ENCODE peak calls at places on chromosomes 12 and 14, in ten cellular contexts. Y is MM.1S; J is CD4-positive, alpha-beta T cell; H is neuronal stem cell; G is suprapubic skin; I is Panc1; L is uterus; K is transverse colon; Q is esophagus squamous epithelium; C is caudate nucleus. V is an unnamed sample.

GRCh38 chr12:39723831-39724230 is 104.2 kb upstream of the ABCD2 start:
- DNase-seq in I (no peak), L (no peak), H (no peak), C (no peak), K (no peak), Y (no peak), G (no peak), J (no peak), Q (no peak), V (no peak)

GRCh38 chr12:96786808-96787207 is 120.2 kb upstream of the NEDD1 start:
- DNase-seq in Y (no peak), C (no peak), J (no peak), G (no peak), L (no peak), Q (no peak), K (no peak), H (no peak), I (no peak), V (no peak)

GRCh38 chr12:95674631-95675030 is 115.9 kb downstream of the NTN4 start:
- DNase-seq in I (no peak), K (no peak), J (no peak), Q (no peak), C (no peak), H (no peak), G (no peak), Y (no peak), L (no peak), V (no peak)

GRCh38 chr12:111363578-111363977 is 5.3 kb downstream of the PHETA1 start:
- DNase-seq in C (no peak), L (no peak), I (no peak), Q (no peak), H (no peak), J (no peak), Y (no peak), K (no peak), G (no peak), V (no peak)

GRCh38 chr14:58362798-58363412 is 32.8 kb upstream of the TOMM20L start:
- DNase-seq in K (no peak), J (no peak), C (no peak), Y (peak), H (no peak), L (no peak), G (no peak), I (peak), Q (no peak), V (no peak)

GRCh38 chr12:28313631-28314030 is 123.4 kb downstream of the CCDC91 start:
- DNase-seq in I (no peak), C (no peak), H (no peak), Q (no peak), K (no peak), J (no peak), G (no peak), L (no peak), Y (no peak), V (no peak)

GRCh38 chr12:105945935-105946334 is 192.8 kb downstream of the NUAK1 start:
- DNase-seq in G (no peak), K (no peak), H (no peak), Y (no peak), J (no peak), I (no peak), C (no peak), Q (no peak), L (no peak), V (no peak)

GRCh38 chr14:81298911-81299310 is 78.2 kb upstream of the GTF2A1 start:
- DNase-seq in K (no peak), J (no peak), L (no peak), I (no peak), G (no peak), H (no peak), Q (no peak), Y (no peak), C (no peak), V (no peak)

GRCh38 chr12:89411846-89412245 is 59.5 kb upstream of the DUSP6 start:
- DNase-seq in J (no peak), I (no peak), Q (no peak), L (no peak), C (no peak), Y (no peak), H (no peak), G (no peak), K (no peak), V (no peak)

GRCh38 chr12:121783771-121784170 is 9.7 kb downstream of the RHOF start:
- DNase-seq in Q (no peak), L (no peak), J (no peak), G (no peak), H (no peak), K (peak), I (no peak), Y (no peak), C (no peak), V (no peak)

GRCh38 chr12:98754095-98754494 is 109.0 kb downstream of the APAF1 start:
- DNase-seq in J (no peak), C (peak), Y (no peak), K (no peak), L (no peak), H (no peak), G (no peak), I (no peak), Q (no peak), V (no peak)

GRCh38 chr12:55760663-55761062 is 17.7 kb downstream of the GDF11 start:
- DNase-seq in Y (no peak), K (no peak), G (no peak), Q (no peak), H (no peak), C (no peak), L (no peak), J (no peak), I (no peak), V (no peak)

GRCh38 chr12:103580026-103580425 is 7.0 kb upstream of the STAB2 start:
- DNase-seq in G (no peak), K (no peak), Q (no peak), H (no peak), Y (no peak), L (peak), J (no peak), C (no peak), I (no peak), V (no peak)

GRCh38 chr12:68358532-68359485 is 26.6 kb upstream of the MDM1 start:
- DNase-seq in Y (peak), G (no peak), I (peak), L (peak), J (peak), H (peak), K (peak), Q (no peak), C (peak), V (no peak)

GRCh38 chr12:107079172-107080011 is 14.0 kb downstream of the CRY1 start:
- DNase-seq in C (no peak), J (no peak), L (no peak), Y (peak), H (no peak), Q (no peak), I (no peak), G (no peak), K (no peak), V (no peak)

GRCh38 chr12:94139816-94140215 is 8.6 kb upstream of the PLXNC1 start:
- DNase-seq in Q (no peak), L (no peak), H (no peak), K (no peak), C (no peak), I (no peak), Y (no peak), J (no peak), G (no peak), V (no peak)

GRCh38 chr12:24244801-24245200 is 295.3 kb upstream of the SOX5 start:
- DNase-seq in K (no peak), C (no peak), G (no peak), I (no peak), H (no peak), J (no peak), L (no peak), Q (no peak), Y (no peak), V (no peak)

GRCh38 chr14:105021656-105022275 is 883 bp upstream of the CDCA4 start:
- DNase-seq in C (peak), K (peak), Q (no peak), H (no peak), L (peak), I (no peak), Y (peak), J (no peak), G (no peak), V (no peak)

GRCh38 chr14:21025374-21026151 is 702 bp upstream of the NDRG2 start:
- DNase-seq in I (no peak), K (peak), Y (no peak), H (peak), Q (no peak), C (peak), L (peak), G (peak), J (no peak), V (no peak)

GRCh38 chr14:90511795-90512331 is 115.0 kb downstream of the CALM1 start:
- DNase-seq in H (no peak), I (no peak), G (no peak), C (no peak), L (no peak), K (no peak), J (no peak), Q (no peak), Y (no peak), V (peak)

GRCh38 chr14:90499121-90499520 is 102.3 kb downstream of the CALM1 start:
- DNase-seq in Q (no peak), C (no peak), G (peak), Y (no peak), K (no peak), J (no peak), H (no peak), L (no peak), I (no peak), V (no peak)

GRCh38 chr14:104357689-104358527 is 219.5 kb downstream of the KIF26A start:
- DNase-seq in I (no peak), K (no peak), H (no peak), Q (no peak), J (no peak), C (no peak), G (peak), L (no peak), Y (no peak), V (peak)

GRCh38 chr14:94129111-94129757 is at the start of gene IFI27L2:
- DNase-seq in Y (peak), K (peak), C (peak), I (no peak), G (peak), H (peak), J (peak), L (peak), Q (no peak), V (peak)

GRCh38 chr12:3326156-3326849 is 164.7 kb upstream of the PRMT8 start:
- DNase-seq in Y (no peak), H (no peak), L (no peak), I (no peak), J (no peak), Q (no peak), G (no peak), C (no peak), K (no peak), V (no peak)

GRCh38 chr14:100592972-100593371 is 5.8 kb upstream of the BEGAIN start:
- DNase-seq in Q (no peak), C (no peak), L (no peak), H (no peak), I (no peak), K (no peak), Y (no peak), J (no peak), G (no peak), V (no peak)

GRCh38 chr12:127383281-127383680 is 883.7 kb upstream of the TMEM132C start:
- DNase-seq in I (no peak), H (no peak), Q (no peak), L (no peak), J (no peak), K (no peak), C (no peak), Y (no peak), G (no peak), V (no peak)

GRCh38 chr12:76670776-76671175 is 93.1 kb upstream of the ZDHHC17 start:
- DNase-seq in G (no peak), H (no peak), J (no peak), L (no peak), K (no peak), C (no peak), Q (no peak), I (no peak), Y (no peak), V (no peak)

GRCh38 chr14:64196668-64197411 is 97.3 kb downstream of the ESR2 start:
- DNase-seq in Y (no peak), G (no peak), Q (no peak), L (no peak), C (peak), H (peak), I (no peak), J (no peak), K (no peak), V (peak)

GRCh38 chr12:96985515-96986362 is 78.7 kb downstream of the NEDD1 start:
- DNase-seq in J (peak), Q (no peak), Y (peak), I (no peak), C (no peak), H (no peak), L (no peak), G (peak), K (peak), V (no peak)

GRCh38 chr12:15163577-15163976 is 57.6 kb downstream of the RERG start:
- DNase-seq in Y (no peak), K (no peak), J (no peak), C (no peak), I (no peak), G (no peak), L (no peak), H (no peak), Q (no peak), V (no peak)

DNA sequence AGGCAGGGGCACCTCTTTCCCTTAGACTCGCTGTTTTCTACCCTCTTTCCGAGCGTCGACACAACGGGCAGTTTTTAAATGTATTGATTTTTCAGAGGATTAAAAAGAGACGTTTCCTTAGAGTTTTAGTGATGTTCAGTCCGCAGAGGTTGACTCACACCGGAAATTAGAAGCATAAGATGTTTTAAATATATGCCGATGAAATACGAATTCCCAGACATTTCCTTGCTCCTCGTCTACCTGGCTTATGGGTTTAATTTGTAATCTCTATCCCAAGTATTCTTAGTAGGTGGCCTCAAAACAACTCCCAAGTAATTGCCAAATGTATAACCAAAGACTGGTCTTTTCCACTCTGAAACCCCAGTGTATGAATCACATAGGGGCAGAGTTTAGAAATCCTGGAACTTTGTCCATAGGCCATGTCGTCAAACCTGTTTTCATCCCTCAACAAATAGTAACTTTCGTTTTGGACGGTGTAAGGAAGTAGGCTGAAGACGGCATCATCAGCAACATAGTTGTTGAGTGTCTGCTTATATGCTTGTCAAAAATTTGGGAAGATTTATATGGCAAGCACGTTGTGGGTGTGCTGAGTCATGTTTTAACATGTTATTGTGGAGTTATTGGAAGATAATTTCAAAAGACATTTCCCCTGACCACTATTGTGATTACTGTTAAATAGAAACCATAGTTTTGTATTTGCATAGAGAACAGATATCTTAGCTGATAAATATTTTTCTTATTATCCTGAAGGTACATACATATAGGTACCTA is 824 bp downstream of the TBK1 start:
- DNase-seq in I (no peak), Y (peak), Q (no peak), L (no peak), G (no peak), J (no peak), C (peak), K (peak), H (no peak), V (no peak)
- H3K27ac ChIP-seq in I (peak), Y (peak), Q (peak), L (peak), G (peak), J (peak), C (peak), K (peak), H (peak), V (peak)

DNA sequence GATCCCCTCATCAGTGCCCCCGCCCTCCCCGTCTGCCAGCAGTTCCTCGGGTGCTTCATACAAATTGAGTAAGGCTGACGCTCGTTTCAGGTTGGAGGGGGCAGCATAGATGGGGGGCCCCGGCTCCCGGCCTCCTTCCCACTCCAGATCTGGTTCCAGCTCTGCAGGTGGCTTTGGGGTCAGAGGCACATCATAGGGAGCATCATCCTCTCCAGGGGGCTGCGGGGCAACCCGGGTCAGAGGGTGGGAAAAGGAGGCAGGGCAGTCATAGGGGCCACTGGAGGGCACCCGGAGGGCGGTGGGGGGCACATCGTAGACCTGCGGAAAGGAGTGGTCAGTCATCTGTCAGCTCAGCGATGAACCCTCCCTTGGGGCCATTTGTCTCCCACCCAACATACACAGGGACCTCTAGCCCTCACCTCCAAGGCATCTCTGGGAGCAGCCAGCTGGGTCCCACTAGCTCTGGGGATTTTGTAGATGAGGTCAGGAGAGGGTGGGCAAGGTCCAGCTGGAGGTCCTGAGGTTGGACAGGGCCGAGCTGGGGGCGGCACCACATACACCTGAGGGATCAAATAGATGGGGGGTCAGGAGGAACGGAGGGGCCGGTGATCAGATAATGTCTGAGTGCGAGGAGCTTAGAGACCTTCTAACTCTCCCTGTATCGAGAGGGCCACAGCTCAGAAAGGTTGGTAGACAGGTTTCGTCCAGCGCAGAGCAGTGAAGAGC is 5.1 kb downstream of the EFS start:
- DNase-seq in G (peak), L (no peak), H (no peak), J (no peak), Q (no peak), I (no peak), K (no peak), Y (no peak), C (no peak), V (no peak)
- H3K27ac ChIP-seq in G (peak), L (peak), H (no peak), J (no peak), Q (no peak), I (no peak), K (peak), Y (no peak), C (peak), V (no peak)

GRCh38 chr12:124742702-124743101 is 121.0 kb downstream of the SCARB1 start:
- DNase-seq in L (no peak), I (no peak), J (no peak), C (no peak), Q (no peak), K (no peak), G (no peak), H (no peak), Y (no peak), V (no peak)
- H3K27ac ChIP-seq in L (peak), I (peak), J (no peak), C (no peak), Q (peak), K (peak), G (no peak), H (no peak), Y (no peak), V (no peak)

GRCh38 chr12:63495974-63496373 is 172.3 kb downstream of the DPY19L2 start:
- DNase-seq in Q (no peak), G (no peak), C (no peak), K (no peak), L (no peak), H (no peak), Y (no peak), J (no peak), I (no peak), V (no peak)

GRCh38 chr12:63496654-63497053 is 171.6 kb downstream of the DPY19L2 start:
- DNase-seq in G (no peak), K (no peak), J (no peak), H (no peak), C (no peak), I (no peak), L (no peak), Y (no peak), Q (no peak), V (no peak)

GRCh38 chr12:63498239-63498638 is 170.1 kb downstream of the DPY19L2 start:
- DNase-seq in H (no peak), C (no peak), K (no peak), Q (no peak), Y (no peak), J (no peak), G (no peak), I (no peak), L (no peak), V (no peak)

DNA sequence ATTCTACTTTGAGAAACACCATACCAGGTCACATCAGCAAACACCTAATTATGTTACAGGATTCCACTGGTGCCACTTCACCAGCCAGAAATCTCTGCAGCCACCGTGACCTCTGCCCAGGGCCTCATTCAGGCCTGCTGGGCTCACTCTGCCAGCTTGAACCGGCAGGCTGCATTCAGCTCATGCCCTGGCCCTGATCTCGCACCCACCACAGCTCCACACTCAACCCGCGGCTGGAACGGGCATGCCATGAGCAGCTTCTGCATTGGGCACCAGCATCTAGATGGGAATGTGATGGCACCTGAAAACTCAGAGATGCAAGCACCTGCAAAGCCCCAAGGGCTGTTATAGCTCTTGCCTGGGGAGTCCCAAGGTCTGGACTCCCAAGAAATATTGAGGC is 168.7 kb downstream of the DPY19L2 start:
- DNase-seq in H (no peak), L (no peak), C (no peak), G (no peak), I (no peak), Q (no peak), Y (no peak), K (no peak), J (no peak), V (no peak)
- H3K27ac ChIP-seq in H (no peak), L (no peak), C (no peak), G (no peak), I (no peak), Q (no peak), Y (no peak), K (no peak), J (no peak), V (no peak)

DNA sequence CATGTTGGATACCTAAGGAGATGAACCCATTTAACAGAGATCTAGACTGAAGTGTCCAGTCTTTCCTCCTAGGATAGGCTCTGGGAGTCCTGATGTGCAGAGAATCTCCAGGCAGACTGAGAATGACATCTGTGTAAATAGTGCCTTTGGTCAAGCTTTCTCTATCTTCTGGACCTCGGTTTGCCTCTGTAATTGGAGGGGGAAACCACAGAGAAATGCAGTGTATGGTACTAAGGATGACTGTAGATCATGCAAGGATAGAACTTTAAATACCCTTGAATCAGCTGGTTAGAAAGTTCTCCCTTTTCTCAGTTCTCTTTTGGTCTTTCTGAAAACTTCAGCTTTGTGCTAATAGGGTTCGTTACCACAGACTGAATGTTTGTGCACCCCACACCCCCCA is 112.2 kb downstream of the PTPN11 start:
- DNase-seq in H (no peak), Y (no peak), L (no peak), K (no peak), J (no peak), I (no peak), Q (no peak), C (no peak), G (no peak), V (no peak)
- H3K27ac ChIP-seq in H (no peak), Y (no peak), L (no peak), K (no peak), J (no peak), I (no peak), Q (no peak), C (no peak), G (no peak), V (no peak)

V was measured in left lung.